ENCODE peak calls at places on chromosomes 13 and 19, in four cellular contexts. T, P, V and R are unnamed samples.

GRCh38 chr19:10644351-10645007 is 9.7 kb upstream of the ILF3 start:
- DNase-seq in P (peak; percentile 86), T (peak; percentile 94), V (peak; percentile 89), R (peak; percentile 88)

GRCh38 chr13:76016799-76017198 is 380.7 kb downstream of the LMO7 start:
- DNase-seq in V (peak; percentile 48), P (no peak), T (no peak), R (no peak)

GRCh38 chr19:24000656-24001055 is 86.0 kb downstream of the ZNF726 start:
- DNase-seq in P (no peak), T (no peak), V (no peak), R (no peak)

GRCh38 chr13:98333481-98333880 is 156.4 kb upstream of the RNF113B start:
- DNase-seq in V (no peak), T (no peak), P (no peak), R (no peak)

GRCh38 chr19:16377521-16377920 is 52.9 kb downstream of the KLF2 start:
- DNase-seq in V (no peak), T (no peak), P (no peak), R (no peak)

GRCh38 chr19:31350033-31350692 is 927 bp upstream of the TSHZ3 start:
- DNase-seq in P (peak; percentile 80), T (no peak), V (peak; percentile 29), R (no peak)

GRCh38 chr19:55172741-55173140 is 6.3 kb upstream of the DNAAF3 start:
- DNase-seq in T (no peak), V (no peak), P (no peak), R (no peak)

GRCh38 chr19:928471-929259 is 2.8 kb downstream of the ARID3A start:
- DNase-seq in T (peak; percentile 79), V (no peak), P (peak; percentile 29), R (no peak)

GRCh38 chr13:73520566-73521290 is 461.9 kb downstream of the KLF5 start:
- DNase-seq in P (no peak), V (no peak), T (no peak), R (no peak)

GRCh38 chr13:96629331-96629730 is 364.9 kb downstream of the OXGR1 start:
- DNase-seq in V (no peak), P (no peak), T (no peak), R (no peak)

GRCh38 chr13:47672982-47673670 is 327.9 kb downstream of the SUCLA2 start:
- DNase-seq in V (no peak), T (no peak), P (no peak), R (no peak)

GRCh38 chr13:107554355-107554905 is 660.9 kb downstream of the LIG4 start:
- DNase-seq in P (no peak), T (no peak), V (no peak), R (no peak)

GRCh38 chr13:113029487-113030258 is 60.7 kb downstream of the MCF2L start:
- DNase-seq in V (peak; percentile 60), T (peak; percentile 91), P (peak; percentile 72), R (no peak)

GRCh38 chr19:30360378-30361106 is 11.6 kb upstream of the ZNF536 start:
- DNase-seq in P (no peak), T (no peak), V (peak; percentile 72), R (no peak)

GRCh38 chr13:33213024-33213795 is 72.3 kb downstream of the STARD13 start:
- DNase-seq in P (no peak), V (no peak), T (no peak), R (no peak)

GRCh38 chr19:13839193-13839937 is 37.6 kb upstream of the NANOS3 start:
- DNase-seq in T (peak; percentile 97), P (peak; percentile 75), V (peak; percentile 90), R (peak; percentile 86)

GRCh38 chr13:27362064-27362751 is 62.2 kb upstream of the GTF3A start:
- DNase-seq in T (peak; percentile 94), V (peak; percentile 79), P (peak; percentile 86), R (peak; percentile 80)

GRCh38 chr13:97491452-97491851 is 57.5 kb downstream of the RAP2A start:
- DNase-seq in P (no peak), V (no peak), T (no peak), R (no peak)

GRCh38 chr19:5664515-5664914 is 15.8 kb downstream of the MICOS13 start:
- DNase-seq in T (no peak), P (no peak), V (no peak), R (no peak)

GRCh38 chr19:39155741-39156140 is 30.2 kb downstream of the PAK4 start:
- DNase-seq in T (no peak), P (peak; percentile 19), V (no peak), R (no peak)

GRCh38 chr19:46975011-46975917 is 44.4 kb upstream of the NPAS1 start:
- DNase-seq in P (no peak), T (no peak), V (peak; percentile 80), R (no peak)

GRCh38 chr19:6393982-6394412 is 1.0 kb upstream of the GTF2F1 start:
- DNase-seq in P (no peak), V (no peak), T (no peak), R (no peak)

GRCh38 chr19:35300340-35300649 is 8.3 kb downstream of the MAG start:
- DNase-seq in V (no peak), T (no peak), P (no peak), R (no peak)

GRCh38 chr13:21557995-21558394 is 46.0 kb downstream of the MICU2 start:
- DNase-seq in V (peak; percentile 71), T (no peak), P (no peak), R (no peak)

GRCh38 chr19:30923096-30923495 is 426.1 kb downstream of the TSHZ3 start:
- DNase-seq in V (no peak), P (no peak), T (no peak), R (no peak)

GRCh38 chr13:88188986-88189385 is 517.8 kb downstream of the SLITRK5 start:
- DNase-seq in V (no peak), T (no peak), P (no peak), R (no peak)

GRCh38 chr13:88189724-88190123 is 518.6 kb downstream of the SLITRK5 start:
- DNase-seq in T (no peak), V (no peak), P (no peak), R (no peak)
- H3K4me1 ChIP-seq in T (no peaks in the 10 kb centered on the region), V (no peaks in the 10 kb centered on the region), P (no peaks in the 10 kb centered on the region), R (no peaks in the 10 kb centered on the region)

GRCh38 chr19:18503971-18504885 is 17.6 kb downstream of the ELL start:
- DNase-seq in V (no peak), T (no peak), P (no peak), R (no peak)

GRCh38 chr19:18503337-18503970 is 18.4 kb downstream of the ELL start:
- DNase-seq in P (no peak), T (no peak), V (no peak), R (no peak)

GRCh38 chr19:18506545-18506944 is 15.3 kb downstream of the ELL start:
- DNase-seq in V (no peak), T (no peak), P (no peak), R (no peak)

GRCh38 chr19:18506101-18506534 is 15.8 kb downstream of the ELL start:
- DNase-seq in T (no peak), V (no peak), P (no peak), R (no peak)

GRCh38 chr19:18504886-18505610 is 16.8 kb downstream of the ELL start:
- DNase-seq in V (no peak), P (no peak), T (no peak), R (no peak)
- H3K4me1 ChIP-seq in V (no peaks in the 10 kb centered on the region), P (peaks cover 61% of the 10 kb centered on the region), T (peaks cover 97% of the 10 kb centered on the region), R (peaks cover 31% of the 10 kb centered on the region)

GRCh38 chr13:31774186-31774585 is 34.9 kb downstream of the RXFP2 start:
- DNase-seq in V (no peak), T (no peak), P (no peak), R (no peak)
- H3K4me1 ChIP-seq in V (no peaks in the 10 kb centered on the region), T (peaks cover 4% of the 10 kb centered on the region), P (no peaks in the 10 kb centered on the region), R (no peaks in the 10 kb centered on the region)

GRCh38 chr19:48252625-48253024 is 3.1 kb downstream of the CARD8 start:
- DNase-seq in T (no peak), V (no peak), P (no peak), R (no peak)
- H3K4me1 ChIP-seq in T (peaks cover 51% of the 10 kb centered on the region), V (peaks cover 66% of the 10 kb centered on the region), P (peaks cover 3% of the 10 kb centered on the region), R (no peaks in the 10 kb centered on the region)

GRCh38 chr19:49883094-49883493 is 5.6 kb downstream of the TBC1D17 start:
- DNase-seq in P (no peak), V (no peak), T (no peak), R (no peak)

GRCh38 chr19:49881672-49882394 is 4.3 kb downstream of the TBC1D17 start:
- DNase-seq in T (peak; percentile 50), V (no peak), P (peak; percentile 33), R (no peak)

GRCh38 chr19:49882643-49883042 is 5.1 kb downstream of the TBC1D17 start:
- DNase-seq in P (no peak), V (no peak), T (peak; percentile 72), R (no peak)

GRCh38 chr19:49884760-49885159 is 7.3 kb downstream of the TBC1D17 start:
- DNase-seq in T (no peak), V (no peak), P (no peak), R (no peak)

DNA sequence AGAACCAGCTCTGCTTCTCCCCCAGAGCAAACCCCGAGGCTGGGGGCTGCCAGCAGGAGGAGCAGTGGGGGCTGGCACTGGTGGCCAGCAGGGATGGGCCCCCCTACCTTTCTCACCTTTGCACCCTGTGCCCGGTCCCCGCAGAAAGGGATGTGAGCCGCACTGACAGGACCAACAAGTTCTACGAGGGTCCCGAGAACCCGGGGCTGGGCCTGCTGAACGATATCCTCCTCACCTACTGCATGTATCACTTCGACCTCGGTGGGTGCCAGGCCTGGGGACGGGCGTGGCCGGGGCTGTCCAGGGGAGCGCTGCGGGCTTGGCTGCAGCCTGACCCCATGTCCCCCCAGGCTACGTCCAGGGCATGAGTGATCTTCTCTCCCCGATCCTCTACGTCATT is 6.6 kb downstream of the TBC1D17 start:
- DNase-seq in V (no peak), T (peak; percentile 54), P (no peak), R (no peak)
- H3K4me1 ChIP-seq in V (peaks cover under 1% of the 10 kb centered on the region), T (no peaks in the 10 kb centered on the region), P (no peaks in the 10 kb centered on the region), R (no peaks in the 10 kb centered on the region)